ENCODE peak calls at places on chromosomes 3 and 15, in nine cellular contexts. B is testis, K is tibial nerve, P is sigmoid colon, W is transverse colon, J is esophagus squamous epithelium, M is IMR-90, G is uterus, C is heart left ventricle. A is an unnamed sample.

GRCh38 chr15:80161473-80162016 is 8.7 kb downstream of the FAH start:
- DNase-seq in J (no peak), K (no peak), W (no peak), C (no peak), G (no peak), M (no peak), B (no peak), P (peak), A (no peak)

GRCh38 chr3:125389282-125389681 is 14.2 kb upstream of the ZNF148 start:
- DNase-seq in B (no peak), P (no peak), G (no peak), K (no peak), M (no peak), C (no peak), W (no peak), J (no peak), A (no peak)

GRCh38 chr3:196169836-196170240 is 41.4 kb downstream of the ZDHHC19 start:
- DNase-seq in J (no peak), M (no peak), B (no peak), G (no peak), K (no peak), P (no peak), W (no peak), C (no peak), A (no peak)

GRCh38 chr3:120568624-120569023 is 27.5 kb upstream of the NDUFB4 start:
- DNase-seq in W (no peak), M (peak), B (no peak), G (no peak), C (no peak), K (no peak), P (no peak), J (no peak), A (no peak)

GRCh38 chr3:134345202-134345601 is 29.0 kb downstream of the AMOTL2 start:
- DNase-seq in K (no peak), J (no peak), P (peak), W (no peak), C (no peak), G (no peak), B (no peak), M (no peak), A (no peak)

GRCh38 chr15:82535566-82536408 is 4.5 kb downstream of the RPS17 start:
- DNase-seq in C (no peak), W (no peak), K (no peak), G (no peak), J (no peak), B (no peak), P (no peak), M (no peak), A (no peak)

GRCh38 chr3:196288141-196288460 is 575 bp upstream of the PCYT1A start:
- DNase-seq in W (no peak), P (no peak), C (no peak), M (peak), G (no peak), J (no peak), K (no peak), B (no peak), A (no peak)

GRCh38 chr3:56919137-56919796 is 117.5 kb upstream of the ARHGEF3 start:
- DNase-seq in G (no peak), K (no peak), M (no peak), C (no peak), B (no peak), W (no peak), J (no peak), P (no peak), A (no peak)

GRCh38 chr3:160174621-160175020 is 50.6 kb upstream of the C3orf80 start:
- DNase-seq in G (no peak), W (no peak), K (no peak), C (no peak), P (no peak), M (no peak), J (no peak), B (no peak), A (no peak)

GRCh38 chr3:23710555-23710954 is 95.2 kb upstream of the UBE2E1 start:
- DNase-seq in P (peak), G (peak), M (peak), W (peak), J (no peak), C (peak), B (no peak), K (no peak), A (no peak)

GRCh38 chr3:17733768-17734167 is 8.7 kb downstream of the TBC1D5 start:
- DNase-seq in P (no peak), M (no peak), C (no peak), W (no peak), J (no peak), B (no peak), G (no peak), K (no peak), A (no peak)

GRCh38 chr3:110711851-110712396 is 359.7 kb upstream of the NECTIN3 start:
- DNase-seq in M (peak), W (no peak), C (no peak), B (no peak), G (no peak), P (no peak), J (no peak), K (no peak), A (no peak)

GRCh38 chr3:150737874-150738679 is 24.9 kb downstream of the SIAH2 start:
- DNase-seq in J (no peak), G (no peak), P (no peak), C (no peak), B (no peak), W (no peak), K (no peak), M (peak), A (peak)

GRCh38 chr15:78904599-78905358 is 32.1 kb downstream of the MORF4L1 start:
- DNase-seq in K (no peak), M (no peak), J (no peak), B (no peak), P (no peak), W (no peak), G (no peak), C (no peak), A (no peak)

GRCh38 chr3:183527980-183528379 is 27.5 kb downstream of the KLHL6 start:
- DNase-seq in G (no peak), C (no peak), J (no peak), K (no peak), B (no peak), W (no peak), P (no peak), M (no peak), A (no peak)

GRCh38 chr3:22887664-22888291 is 315.3 kb upstream of the UBE2E2 start:
- DNase-seq in K (no peak), J (no peak), W (peak), B (peak), C (no peak), G (no peak), M (peak), P (no peak), A (peak)

GRCh38 chr15:61038910-61039309 is 190.2 kb downstream of the RORA start:
- DNase-seq in K (peak), B (peak), W (no peak), M (no peak), J (no peak), C (no peak), G (no peak), P (no peak), A (no peak)

GRCh38 chr3:4712109-4712508 is 219.0 kb downstream of the ITPR1 start:
- DNase-seq in C (no peak), K (peak), P (no peak), G (peak), J (no peak), W (peak), B (no peak), M (peak), A (no peak)

GRCh38 chr3:67875338-67875737 is 220.9 kb upstream of the SUCLG2 start:
- DNase-seq in B (no peak), K (no peak), J (no peak), C (no peak), W (no peak), P (no peak), M (peak), G (no peak), A (no peak)

GRCh38 chr3:78633626-78634025 is 1134.2 kb downstream of the ROBO1 start:
- DNase-seq in K (no peak), G (no peak), J (no peak), M (peak), B (no peak), W (no peak), C (no peak), P (no peak), A (no peak)

GRCh38 chr3:136956994-136957393 is 789 bp upstream of the IL20RB start:
- DNase-seq in B (no peak), P (no peak), J (no peak), K (no peak), G (no peak), C (no peak), W (no peak), M (no peak), A (no peak)

GRCh38 chr3:108662141-108662738 is 72.7 kb downstream of the DZIP3 start:
- DNase-seq in P (no peak), B (peak), G (no peak), W (no peak), J (no peak), M (peak), C (no peak), K (peak), A (peak)

GRCh38 chr3:100970537-100970936 is 22.7 kb downstream of the ABI3BP start:
- DNase-seq in G (no peak), M (no peak), P (no peak), C (no peak), B (no peak), W (no peak), K (no peak), J (no peak), A (no peak)

GRCh38 chr3:65833761-65834505 is 204.8 kb downstream of the MAGI1 start:
- DNase-seq in K (no peak), M (peak), B (no peak), C (no peak), W (no peak), J (no peak), P (no peak), G (no peak), A (no peak)

GRCh38 chr3:160372780-160373179 is 26.2 kb downstream of the IFT80 start:
- DNase-seq in M (peak), K (no peak), G (no peak), B (no peak), W (no peak), C (no peak), P (no peak), J (no peak), A (no peak)

GRCh38 chr15:58426501-58426900 is 5.3 kb upstream of the LIPC start:
- DNase-seq in K (no peak), B (no peak), G (no peak), W (no peak), M (no peak), J (no peak), C (no peak), P (no peak), A (no peak)

GRCh38 chr3:502486-502885 is 305.9 kb downstream of the CHL1 start:
- DNase-seq in B (no peak), M (no peak), K (no peak), P (no peak), W (no peak), G (no peak), J (no peak), C (no peak), A (no peak)

GRCh38 chr3:149501524-149501923 is 27.0 kb downstream of the TM4SF4 start:
- DNase-seq in B (no peak), M (peak), K (no peak), P (no peak), J (no peak), W (no peak), C (no peak), G (no peak), A (no peak)

GRCh38 chr3:86990171-86990733 is 697 bp downstream of the VGLL3 start:
- DNase-seq in G (peak), M (peak), K (no peak), J (no peak), W (no peak), B (no peak), C (no peak), P (peak), A (no peak)

GRCh38 chr15:58212909-58213526 is 74.8 kb downstream of the AQP9 start:
- DNase-seq in B (peak), M (peak), W (no peak), G (no peak), C (no peak), K (no peak), P (no peak), J (no peak), A (peak)

GRCh38 chr15:100893261-100893963 is 13.8 kb downstream of the ALDH1A3 start:
- DNase-seq in C (no peak), G (peak), B (no peak), K (no peak), P (no peak), W (no peak), J (no peak), M (no peak), A (no peak)

GRCh38 chr15:29226431-29227216 is 43.0 kb downstream of the NSMCE3 start:
- DNase-seq in P (no peak), W (no peak), C (no peak), M (no peak), B (no peak), J (no peak), G (no peak), K (no peak), A (no peak)

GRCh38 chr15:77070500-77071337 is at the start of gene TSPAN3:
- DNase-seq in G (peak), C (peak), P (peak), J (peak), K (peak), W (peak), M (peak), B (peak), A (peak)

GRCh38 chr3:170486398-170486797 is 67.7 kb downstream of the CLDN11 start:
- DNase-seq in P (no peak), K (no peak), W (no peak), C (no peak), J (no peak), G (no peak), M (no peak), B (no peak), A (no peak)

GRCh38 chr3:3259181-3259580 is 79.7 kb upstream of the CRBN start:
- DNase-seq in M (no peak), G (no peak), P (no peak), C (no peak), B (no peak), W (no peak), J (no peak), K (no peak), A (no peak)

GRCh38 chr3:47890832-47891620 is 88.1 kb downstream of the DHX30 start:
- DNase-seq in K (peak), W (peak), P (peak), J (no peak), B (peak), M (no peak), G (peak), C (peak), A (no peak)

GRCh38 chr3:66053009-66053782 is 14.5 kb upstream of the MAGI1 start:
- DNase-seq in B (peak), J (no peak), K (no peak), P (no peak), C (peak), G (no peak), W (no peak), M (no peak), A (no peak)

GRCh38 chr15:82051664-82052063 is 5.8 kb upstream of the MEX3B start:
- DNase-seq in B (peak), C (peak), G (no peak), K (no peak), W (no peak), P (no peak), J (no peak), M (peak), A (no peak)

DNA sequence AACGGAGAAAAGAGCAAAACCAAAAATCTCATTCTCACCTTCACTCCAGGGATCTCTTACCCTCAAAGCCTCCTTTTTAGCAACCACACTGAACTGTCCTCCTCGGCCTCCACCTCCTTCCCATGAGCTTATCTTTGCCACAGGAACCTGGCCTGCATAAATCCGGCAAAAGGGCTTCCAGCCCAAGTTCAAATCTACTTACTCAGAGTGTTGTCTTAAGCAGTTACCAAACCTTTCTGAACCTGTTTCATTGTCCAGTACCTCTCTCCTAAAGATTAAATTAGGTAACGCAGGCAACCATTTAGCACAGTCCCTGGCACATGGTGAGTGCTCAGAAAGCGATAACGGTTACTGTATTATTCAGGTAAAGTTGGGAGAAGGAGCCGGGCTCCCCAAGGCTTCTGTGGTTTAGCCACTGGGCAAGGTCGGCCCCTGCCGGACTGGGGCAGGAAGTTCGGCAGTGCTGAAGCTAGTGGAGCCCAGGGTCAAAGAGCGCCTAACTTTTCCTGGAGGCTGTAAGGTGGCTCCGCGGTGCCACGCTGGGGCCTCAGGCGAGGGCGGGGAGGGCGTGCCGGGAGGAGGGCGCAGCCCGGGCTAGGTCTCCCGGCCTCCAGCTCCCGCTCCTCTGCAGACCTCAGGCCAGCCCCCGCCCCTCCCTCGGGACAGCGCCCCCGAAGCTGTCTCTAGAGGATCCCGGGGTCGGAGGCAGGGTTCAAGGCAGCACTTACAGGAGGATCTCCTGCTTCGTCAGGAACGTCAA is 620 bp downstream of the CIB1 start:
- DNase-seq in W (peak), B (peak), J (peak), K (peak), C (peak), P (peak), M (peak), G (no peak), A (peak)
- TF ChIP-seq POLR2A in W (peak), B (no peak), J (no peak), K (no peak), C (no peak), P (no peak), M (no peak), G (no peak), A (no peak)

GRCh38 chr3:128994173-128994512 is 267 bp upstream of the CFAP92 start:
- DNase-seq in C (no peak), G (no peak), B (no peak), P (no peak), J (no peak), M (no peak), W (no peak), K (no peak), A (no peak)

GRCh38 chr3:128996200-128996599 is 2.3 kb upstream of the CFAP92 start:
- DNase-seq in C (no peak), W (no peak), G (no peak), B (no peak), M (no peak), K (no peak), J (no peak), P (no peak), A (no peak)

GRCh38 chr3:128993461-128994172 is at the start of gene CFAP92:
- DNase-seq in C (peak), K (peak), W (peak), P (peak), M (peak), B (peak), J (peak), G (peak), A (peak)

GRCh38 chr3:128995737-128996136 is 1.9 kb upstream of the CFAP92 start:
- DNase-seq in J (no peak), P (peak), C (no peak), M (no peak), W (no peak), B (no peak), K (no peak), G (no peak), A (no peak)

DNA sequence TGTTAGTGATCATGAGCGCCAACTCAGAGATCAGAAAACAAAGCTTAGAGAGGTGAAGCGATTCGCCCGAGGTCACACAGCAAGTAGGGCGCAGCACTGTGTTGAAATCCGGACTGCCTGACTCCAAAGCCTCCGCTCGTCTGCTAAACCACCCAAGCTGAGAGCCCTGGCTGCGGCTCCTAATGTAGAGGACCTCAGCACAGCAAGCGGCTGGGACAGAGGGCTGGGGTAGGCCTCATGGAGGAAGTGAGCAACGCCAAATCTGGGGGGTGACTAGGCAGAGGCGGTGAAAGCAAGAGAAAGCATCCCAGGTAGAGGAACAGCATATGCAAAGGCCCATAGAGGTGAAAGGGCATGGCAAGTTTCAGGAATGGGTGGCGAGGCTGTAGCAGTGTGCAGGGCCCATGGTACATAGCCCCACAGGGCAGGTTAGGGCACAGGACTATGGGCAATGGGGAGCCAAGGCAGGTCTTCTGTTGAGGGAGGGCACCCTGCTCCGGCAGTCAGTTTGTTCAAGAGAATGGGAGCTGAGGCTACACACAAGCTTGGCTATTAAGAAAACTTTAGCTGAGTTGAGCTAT is 795 bp upstream of the CFAP92 start:
- DNase-seq in W (no peak), G (no peak), B (no peak), P (peak), K (no peak), J (no peak), C (no peak), M (no peak), A (no peak)
- TF ChIP-seq POLR2A in W (no peak), G (no peak), B (no peak), P (no peak), K (no peak), J (no peak), C (no peak), M (no peak), A (no peak)

GRCh38 chr15:39580630-39581500 is at the start of gene THBS1:
- DNase-seq in B (peak), C (peak), K (peak), P (peak), W (peak), G (peak), J (peak), M (peak), A (peak)
- TF ChIP-seq POLR2A in B (no peak), C (no peak), K (peak), P (peak), W (peak), G (peak), J (no peak), M (peak), A (no peak)

DNA sequence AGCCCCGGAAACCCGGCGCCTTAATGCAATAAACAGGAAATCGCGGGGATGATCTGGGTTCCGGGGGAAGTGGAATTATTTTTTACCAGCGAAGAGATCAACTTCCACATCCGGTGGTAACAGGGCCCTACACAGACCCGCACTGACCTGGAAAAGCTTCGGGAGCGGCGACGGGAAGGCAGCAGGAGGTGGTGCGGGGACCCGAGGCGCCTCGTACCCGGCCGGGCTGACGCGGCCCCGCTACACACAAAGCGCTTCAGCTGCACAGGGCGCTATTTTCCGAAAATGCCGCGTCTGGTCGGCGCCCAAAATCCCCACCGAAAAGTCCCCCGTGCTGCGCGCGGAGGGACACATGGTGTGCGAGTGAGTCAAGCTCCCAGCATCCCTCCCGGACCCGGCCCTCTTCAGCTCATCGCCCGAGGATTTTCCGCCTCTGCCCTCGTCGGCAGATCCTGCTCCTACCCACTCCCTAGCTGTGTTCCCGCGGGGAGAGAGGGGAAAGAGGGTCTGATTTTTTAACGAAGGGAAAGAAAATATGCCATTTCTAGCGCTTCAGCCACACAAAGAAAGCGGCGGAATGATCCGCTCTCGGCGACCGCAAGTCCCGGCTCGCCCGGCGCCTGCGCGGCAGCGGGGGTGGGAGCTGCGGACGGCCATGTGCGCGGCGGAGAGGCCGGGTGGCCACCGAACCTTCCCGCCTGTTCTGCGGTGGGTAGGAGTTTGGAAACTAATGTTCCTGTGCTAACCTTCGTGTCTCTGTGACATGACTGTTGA is at the start of gene GABPB1:
- DNase-seq in J (peak), K (peak), W (peak), M (peak), P (peak), C (peak), B (peak), G (peak), A (peak)
- TF ChIP-seq POLR2A in J (no peak), K (peak), W (peak), M (peak), P (peak), C (no peak), B (no peak), G (peak), A (peak)